ENCODE peak calls at places on chromosomes 12 and 14, in eight cellular contexts. One of them, this sample, is unnamed.

GRCh38 chr14:92601757-92602417 is 88.3 kb downstream of the RIN3 start:
- DNase-seq in breast epithelium: no peak
- DNase-seq in HepG2: no peak
- DNase-seq in GM12892: no peak
- DNase-seq in GM12878: no peak
- DNase-seq in sigmoid colon: peak
- DNase-seq in HCT116: no peak
- DNase-seq in Panc1: no peak
- DNase-seq in this sample: no peak

GRCh38 chr12:93563807-93564538 is 8.5 kb upstream of the SOCS2 start:
- DNase-seq in GM12878: no peak
- DNase-seq in GM12892: no peak
- DNase-seq in breast epithelium: peak
- DNase-seq in Panc1: peak
- DNase-seq in HepG2: peak
- DNase-seq in HCT116: peak
- DNase-seq in sigmoid colon: no peak
- DNase-seq in this sample: no peak

GRCh38 chr12:43338848-43339526 is 213.0 kb downstream of the ADAMTS20 start:
- DNase-seq in HCT116: peak
- DNase-seq in breast epithelium: no peak
- DNase-seq in Panc1: no peak
- DNase-seq in sigmoid colon: no peak
- DNase-seq in HepG2: peak
- DNase-seq in GM12892: no peak
- DNase-seq in GM12878: peak
- DNase-seq in this sample: no peak

GRCh38 chr14:67538501-67538900 is 5.4 kb downstream of the PLEKHH1 start:
- DNase-seq in HCT116: no peak
- DNase-seq in breast epithelium: no peak
- DNase-seq in sigmoid colon: peak
- DNase-seq in Panc1: no peak
- DNase-seq in GM12878: no peak
- DNase-seq in GM12892: no peak
- DNase-seq in HepG2: no peak
- DNase-seq in this sample: no peak

GRCh38 chr12:25734529-25735180 is 181.6 kb upstream of the LMNTD1 start:
- DNase-seq in GM12878: no peak
- DNase-seq in sigmoid colon: no peak
- DNase-seq in HCT116: no peak
- DNase-seq in breast epithelium: no peak
- DNase-seq in GM12892: no peak
- DNase-seq in Panc1: no peak
- DNase-seq in HepG2: no peak
- DNase-seq in this sample: no peak

GRCh38 chr14:88866305-88866704 is 41.9 kb downstream of the TTC8 start:
- DNase-seq in breast epithelium: no peak
- DNase-seq in GM12892: no peak
- DNase-seq in GM12878: no peak
- DNase-seq in HCT116: no peak
- DNase-seq in Panc1: no peak
- DNase-seq in sigmoid colon: no peak
- DNase-seq in HepG2: no peak
- DNase-seq in this sample: no peak

GRCh38 chr12:45725631-45726593 is 3.6 kb upstream of the ARID2 start:
- DNase-seq in HCT116: no peak
- DNase-seq in Panc1: peak
- DNase-seq in GM12892: no peak
- DNase-seq in HepG2: peak
- DNase-seq in GM12878: no peak
- DNase-seq in sigmoid colon: no peak
- DNase-seq in breast epithelium: no peak
- DNase-seq in this sample: no peak

GRCh38 chr12:50086148-50086547 is 1.0 kb downstream of the SMARCD1 start:
- DNase-seq in HCT116: no peak
- DNase-seq in GM12878: no peak
- DNase-seq in GM12892: no peak
- DNase-seq in sigmoid colon: no peak
- DNase-seq in breast epithelium: no peak
- DNase-seq in HepG2: no peak
- DNase-seq in Panc1: no peak
- DNase-seq in this sample: no peak

GRCh38 chr12:18382486-18382885 is 121.2 kb downstream of the PIK3C2G start:
- DNase-seq in HCT116: no peak
- DNase-seq in breast epithelium: no peak
- DNase-seq in HepG2: no peak
- DNase-seq in GM12892: no peak
- DNase-seq in sigmoid colon: no peak
- DNase-seq in Panc1: no peak
- DNase-seq in GM12878: no peak
- DNase-seq in this sample: no peak

GRCh38 chr12:88258396-88258795 is 116.3 kb downstream of the TMTC3 start:
- DNase-seq in HCT116: no peak
- DNase-seq in GM12878: no peak
- DNase-seq in sigmoid colon: no peak
- DNase-seq in Panc1: no peak
- DNase-seq in GM12892: no peak
- DNase-seq in breast epithelium: no peak
- DNase-seq in HepG2: no peak
- DNase-seq in this sample: no peak

GRCh38 chr12:129184066-129184695 is 330.9 kb downstream of the GLT1D1 start:
- DNase-seq in HCT116: no peak
- DNase-seq in GM12878: no peak
- DNase-seq in GM12892: no peak
- DNase-seq in HepG2: no peak
- DNase-seq in breast epithelium: no peak
- DNase-seq in Panc1: no peak
- DNase-seq in sigmoid colon: no peak
- DNase-seq in this sample: no peak

GRCh38 chr12:65810036-65810435 is 14.2 kb upstream of the HMGA2 start:
- DNase-seq in breast epithelium: no peak
- DNase-seq in HepG2: no peak
- DNase-seq in GM12892: no peak
- DNase-seq in HCT116: no peak
- DNase-seq in sigmoid colon: no peak
- DNase-seq in Panc1: no peak
- DNase-seq in GM12878: no peak
- DNase-seq in this sample: no peak

GRCh38 chr12:99605-100004 is 33.0 kb downstream of the IQSEC3 start:
- DNase-seq in HCT116: no peak
- DNase-seq in Panc1: no peak
- DNase-seq in breast epithelium: no peak
- DNase-seq in GM12892: no peak
- DNase-seq in sigmoid colon: peak
- DNase-seq in HepG2: no peak
- DNase-seq in GM12878: no peak
- DNase-seq in this sample: no peak

GRCh38 chr12:45674583-45674982 is 54.9 kb upstream of the ARID2 start:
- DNase-seq in sigmoid colon: peak
- DNase-seq in GM12878: no peak
- DNase-seq in GM12892: no peak
- DNase-seq in HCT116: no peak
- DNase-seq in HepG2: no peak
- DNase-seq in Panc1: peak
- DNase-seq in breast epithelium: no peak
- DNase-seq in this sample: no peak

GRCh38 chr12:113186033-113186365 is 478 bp downstream of the RITA1 start:
- DNase-seq in sigmoid colon: no peak
- DNase-seq in GM12878: no peak
- DNase-seq in Panc1: no peak
- DNase-seq in breast epithelium: no peak
- DNase-seq in HepG2: peak
- DNase-seq in HCT116: no peak
- DNase-seq in GM12892: no peak
- DNase-seq in this sample: no peak

GRCh38 chr12:59927041-59927440 is 331.2 kb downstream of the SLC16A7 start:
- DNase-seq in HepG2: no peak
- DNase-seq in GM12878: no peak
- DNase-seq in HCT116: no peak
- DNase-seq in Panc1: no peak
- DNase-seq in GM12892: no peak
- DNase-seq in sigmoid colon: no peak
- DNase-seq in breast epithelium: no peak
- DNase-seq in this sample: no peak

GRCh38 chr12:51699219-51699618 is 108.2 kb downstream of the SCN8A start:
- DNase-seq in sigmoid colon: no peak
- DNase-seq in Panc1: no peak
- DNase-seq in GM12892: no peak
- DNase-seq in HepG2: no peak
- DNase-seq in HCT116: no peak
- DNase-seq in GM12878: no peak
- DNase-seq in breast epithelium: no peak
- DNase-seq in this sample: no peak

GRCh38 chr12:111185206-111185888 is 183.5 kb downstream of the PHETA1 start:
- DNase-seq in sigmoid colon: no peak
- DNase-seq in HCT116: no peak
- DNase-seq in GM12878: no peak
- DNase-seq in HepG2: no peak
- DNase-seq in GM12892: no peak
- DNase-seq in breast epithelium: no peak
- DNase-seq in Panc1: no peak
- DNase-seq in this sample: no peak

DNA sequence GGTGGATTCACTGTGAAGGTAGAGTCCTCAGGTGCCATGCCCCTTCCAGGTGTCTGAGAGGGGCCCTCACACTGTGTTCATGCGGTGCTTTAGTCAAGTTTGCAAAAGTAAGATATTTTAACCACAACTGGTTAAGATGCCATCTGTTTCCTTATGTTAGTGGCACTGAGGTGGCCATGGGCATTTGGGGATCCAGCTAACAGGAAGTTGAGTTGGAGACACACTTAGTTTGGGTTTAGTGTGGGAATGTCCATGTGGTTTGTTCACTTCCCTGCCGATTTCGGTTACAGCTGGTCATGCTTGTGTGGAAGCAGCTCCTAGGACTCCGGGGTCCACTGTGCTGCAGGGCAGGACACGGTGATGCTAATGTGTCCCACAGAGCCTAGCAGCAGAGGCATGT is 17.3 kb upstream of the ABHD12B start:
- DNase-seq in HCT116: no peak
- DNase-seq in Panc1: no peak
- DNase-seq in HepG2: no peak
- DNase-seq in breast epithelium: no peak
- DNase-seq in GM12878: no peak
- DNase-seq in sigmoid colon: no peak
- DNase-seq in GM12892: no peak
- DNase-seq in this sample: no peak
- TF ChIP-seq POLR2AphosphoS5 in HCT116: no peak
- TF ChIP-seq POLR2AphosphoS5 in Panc1: no peak
- TF ChIP-seq POLR2AphosphoS5 in HepG2: no peak
- TF ChIP-seq POLR2AphosphoS5 in breast epithelium: no peak
- TF ChIP-seq POLR2AphosphoS5 in GM12878: no peak
- TF ChIP-seq POLR2AphosphoS5 in sigmoid colon: no peak
- TF ChIP-seq POLR2AphosphoS5 in GM12892: no peak
- TF ChIP-seq POLR2AphosphoS5 in this sample: no peak

GRCh38 chr14:58656671-58657411 is 19.1 kb downstream of the DACT1 start:
- DNase-seq in HepG2: no peak
- DNase-seq in breast epithelium: no peak
- DNase-seq in GM12878: no peak
- DNase-seq in GM12892: no peak
- DNase-seq in sigmoid colon: no peak
- DNase-seq in HCT116: no peak
- DNase-seq in Panc1: no peak
- DNase-seq in this sample: no peak
- TF ChIP-seq POLR2AphosphoS5 in HepG2: no peak
- TF ChIP-seq POLR2AphosphoS5 in breast epithelium: no peak
- TF ChIP-seq POLR2AphosphoS5 in GM12878: no peak
- TF ChIP-seq POLR2AphosphoS5 in GM12892: no peak
- TF ChIP-seq POLR2AphosphoS5 in sigmoid colon: no peak
- TF ChIP-seq POLR2AphosphoS5 in HCT116: no peak
- TF ChIP-seq POLR2AphosphoS5 in Panc1: no peak
- TF ChIP-seq POLR2AphosphoS5 in this sample: no peak

GRCh38 chr14:73491977-73492552 is 1.3 kb downstream of the RIOX1 start:
- DNase-seq in GM12892: no peak
- DNase-seq in HCT116: no peak
- DNase-seq in HepG2: no peak
- DNase-seq in breast epithelium: no peak
- DNase-seq in sigmoid colon: peak
- DNase-seq in Panc1: no peak
- DNase-seq in GM12878: no peak
- DNase-seq in this sample: no peak

GRCh38 chr14:73489481-73490175 is 1.1 kb upstream of the RIOX1 start:
- DNase-seq in sigmoid colon: no peak
- DNase-seq in GM12892: no peak
- DNase-seq in GM12878: no peak
- DNase-seq in HCT116: no peak
- DNase-seq in HepG2: no peak
- DNase-seq in Panc1: no peak
- DNase-seq in breast epithelium: no peak
- DNase-seq in this sample: no peak

GRCh38 chr14:73491256-73491976 is 683 bp downstream of the RIOX1 start:
- DNase-seq in breast epithelium: peak
- DNase-seq in Panc1: no peak
- DNase-seq in GM12878: no peak
- DNase-seq in sigmoid colon: peak
- DNase-seq in GM12892: peak
- DNase-seq in HCT116: no peak
- DNase-seq in HepG2: peak
- DNase-seq in this sample: peak

GRCh38 chr14:73492661-73493060 is 1.9 kb downstream of the RIOX1 start:
- DNase-seq in breast epithelium: no peak
- DNase-seq in GM12892: no peak
- DNase-seq in HCT116: no peak
- DNase-seq in HepG2: no peak
- DNase-seq in sigmoid colon: peak
- DNase-seq in GM12878: no peak
- DNase-seq in Panc1: no peak
- DNase-seq in this sample: no peak

DNA sequence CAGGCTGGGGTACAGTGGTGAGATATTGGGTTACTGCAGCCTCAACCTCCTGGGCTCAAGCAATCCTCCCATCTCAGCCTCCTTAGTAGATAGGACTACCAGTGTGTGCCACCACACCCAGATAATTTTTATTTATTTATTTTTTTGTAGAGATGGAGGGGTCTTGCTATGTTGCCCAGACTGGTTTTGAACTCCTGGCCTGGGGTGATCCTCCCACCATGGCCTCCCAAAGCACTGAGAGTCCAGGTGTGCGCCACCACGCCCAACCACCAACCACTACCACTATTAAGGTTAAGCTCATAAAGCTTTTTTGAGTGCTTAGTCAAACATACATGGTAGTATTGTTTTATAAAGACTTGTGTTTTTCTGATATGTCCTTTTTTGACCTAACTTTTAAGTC is 3.9 kb downstream of the RIOX1 start:
- DNase-seq in HepG2: no peak
- DNase-seq in GM12878: no peak
- DNase-seq in Panc1: no peak
- DNase-seq in breast epithelium: no peak
- DNase-seq in sigmoid colon: peak
- DNase-seq in GM12892: no peak
- DNase-seq in HCT116: no peak
- DNase-seq in this sample: no peak
- TF ChIP-seq POLR2AphosphoS5 in HepG2: no peak
- TF ChIP-seq POLR2AphosphoS5 in GM12878: no peak
- TF ChIP-seq POLR2AphosphoS5 in Panc1: no peak
- TF ChIP-seq POLR2AphosphoS5 in breast epithelium: no peak
- TF ChIP-seq POLR2AphosphoS5 in sigmoid colon: no peak
- TF ChIP-seq POLR2AphosphoS5 in GM12892: no peak
- TF ChIP-seq POLR2AphosphoS5 in HCT116: no peak
- TF ChIP-seq POLR2AphosphoS5 in this sample: no peak

GRCh38 chr12:103745962-103746361 is 95.1 kb downstream of the NT5DC3 start:
- DNase-seq in HCT116: peak
- DNase-seq in sigmoid colon: no peak
- DNase-seq in Panc1: no peak
- DNase-seq in GM12892: no peak
- DNase-seq in HepG2: no peak
- DNase-seq in breast epithelium: no peak
- DNase-seq in GM12878: no peak
- DNase-seq in this sample: no peak
- TF ChIP-seq POLR2AphosphoS5 in HCT116: no peak
- TF ChIP-seq POLR2AphosphoS5 in sigmoid colon: peak
- TF ChIP-seq POLR2AphosphoS5 in Panc1: no peak
- TF ChIP-seq POLR2AphosphoS5 in GM12892: no peak
- TF ChIP-seq POLR2AphosphoS5 in HepG2: no peak
- TF ChIP-seq POLR2AphosphoS5 in breast epithelium: no peak
- TF ChIP-seq POLR2AphosphoS5 in GM12878: no peak
- TF ChIP-seq POLR2AphosphoS5 in this sample: no peak

This sample was measured in suprapubic skin.